ENCODE peak calls at places on chromosomes 7 and 10, in seven cellular contexts. One of them, this sample, is unnamed. For H3K4me1 and H3K27me3, the result is how much of the 10 kb centered on the place peaks cover.

GRCh38 chr10:110686941-110687340 is 42.8 kb downstream of the RBM20 start:
- DNase-seq in DND-41: no peak
- DNase-seq in psoas muscle: no peak
- DNase-seq in PC-3: no peak
- DNase-seq in breast epithelium: no peak
- DNase-seq in H1: no peak
- DNase-seq in left lung: no peak
- DNase-seq in this sample: no peak

GRCh38 chr10:13839430-13839986 is 252.7 kb downstream of the PRPF18 start:
- DNase-seq in DND-41: no peak
- DNase-seq in breast epithelium: no peak
- DNase-seq in left lung: no peak
- DNase-seq in PC-3: peak
- DNase-seq in psoas muscle: peak
- DNase-seq in H1: no peak
- DNase-seq in this sample: peak

GRCh38 chr7:6406121-6406520 is 41.6 kb downstream of the DAGLB start:
- DNase-seq in PC-3: no peak
- DNase-seq in left lung: no peak
- DNase-seq in psoas muscle: no peak
- DNase-seq in H1: no peak
- DNase-seq in DND-41: no peak
- DNase-seq in breast epithelium: no peak
- DNase-seq in this sample: no peak

GRCh38 chr10:79454259-79454658 is 8.8 kb upstream of the ZCCHC24 start:
- DNase-seq in DND-41: no peak
- DNase-seq in left lung: no peak
- DNase-seq in PC-3: peak
- DNase-seq in H1: no peak
- DNase-seq in breast epithelium: no peak
- DNase-seq in psoas muscle: no peak
- DNase-seq in this sample: no peak

GRCh38 chr7:1679326-1679965 is 9.4 kb downstream of the ELFN1 start:
- DNase-seq in left lung: peak
- DNase-seq in psoas muscle: no peak
- DNase-seq in breast epithelium: peak
- DNase-seq in PC-3: no peak
- DNase-seq in H1: no peak
- DNase-seq in DND-41: no peak
- DNase-seq in this sample: peak

GRCh38 chr7:14196555-14196954 is 207.1 kb upstream of the ETV1 start:
- DNase-seq in psoas muscle: no peak
- DNase-seq in H1: no peak
- DNase-seq in PC-3: peak
- DNase-seq in DND-41: no peak
- DNase-seq in left lung: no peak
- DNase-seq in breast epithelium: no peak
- DNase-seq in this sample: no peak

GRCh38 chr7:1768835-1769234 is 98.8 kb downstream of the ELFN1 start:
- DNase-seq in H1: no peak
- DNase-seq in PC-3: peak
- DNase-seq in left lung: no peak
- DNase-seq in breast epithelium: peak
- DNase-seq in DND-41: no peak
- DNase-seq in psoas muscle: no peak
- DNase-seq in this sample: no peak

GRCh38 chr7:44538093-44538797 is 2.9 kb downstream of the NPC1L1 start:
- DNase-seq in PC-3: no peak
- DNase-seq in DND-41: no peak
- DNase-seq in left lung: no peak
- DNase-seq in psoas muscle: no peak
- DNase-seq in breast epithelium: no peak
- DNase-seq in H1: no peak
- DNase-seq in this sample: no peak

GRCh38 chr10:12063483-12063818 is 5.3 kb upstream of the DHTKD1 start:
- DNase-seq in left lung: no peak
- DNase-seq in DND-41: no peak
- DNase-seq in H1: no peak
- DNase-seq in PC-3: no peak
- DNase-seq in breast epithelium: no peak
- DNase-seq in psoas muscle: no peak
- DNase-seq in this sample: no peak

GRCh38 chr10:75764974-75765551 is 333.6 kb downstream of the LRMDA start:
- DNase-seq in breast epithelium: no peak
- DNase-seq in DND-41: no peak
- DNase-seq in H1: no peak
- DNase-seq in left lung: no peak
- DNase-seq in psoas muscle: no peak
- DNase-seq in PC-3: no peak
- DNase-seq in this sample: no peak

GRCh38 chr7:37245544-37245943 is 203.1 kb downstream of the ELMO1 start:
- DNase-seq in PC-3: no peak
- DNase-seq in breast epithelium: no peak
- DNase-seq in left lung: no peak
- DNase-seq in psoas muscle: no peak
- DNase-seq in DND-41: no peak
- DNase-seq in H1: no peak
- DNase-seq in this sample: no peak

GRCh38 chr10:35379226-35380137 is 43.2 kb downstream of the CCNY start:
- DNase-seq in PC-3: peak
- DNase-seq in breast epithelium: no peak
- DNase-seq in psoas muscle: no peak
- DNase-seq in left lung: no peak
- DNase-seq in DND-41: peak
- DNase-seq in H1: no peak
- DNase-seq in this sample: no peak

GRCh38 chr7:27194641-27195379 is 5.1 kb downstream of the HOXA13 start:
- DNase-seq in H1: no peak
- DNase-seq in DND-41: no peak
- DNase-seq in psoas muscle: no peak
- DNase-seq in breast epithelium: no peak
- DNase-seq in PC-3: peak
- DNase-seq in left lung: no peak
- DNase-seq in this sample: no peak

GRCh38 chr10:116676118-116676517 is 55.4 kb downstream of the PNLIPRP2 start:
- DNase-seq in DND-41: no peak
- DNase-seq in H1: no peak
- DNase-seq in PC-3: no peak
- DNase-seq in psoas muscle: no peak
- DNase-seq in breast epithelium: no peak
- DNase-seq in left lung: no peak
- DNase-seq in this sample: no peak

GRCh38 chr10:61795551-61795950 is 105.9 kb upstream of the ARID5B start:
- DNase-seq in DND-41: no peak
- DNase-seq in PC-3: peak
- DNase-seq in H1: no peak
- DNase-seq in psoas muscle: no peak
- DNase-seq in breast epithelium: no peak
- DNase-seq in left lung: no peak
- DNase-seq in this sample: no peak

GRCh38 chr10:109765838-109766237 is 157.5 kb downstream of the XPNPEP1 start:
- DNase-seq in psoas muscle: no peak
- DNase-seq in PC-3: no peak
- DNase-seq in H1: no peak
- DNase-seq in DND-41: no peak
- DNase-seq in left lung: no peak
- DNase-seq in breast epithelium: no peak
- DNase-seq in this sample: no peak

GRCh38 chr7:141053626-141054025 is 20.2 kb upstream of the TMEM178B start:
- DNase-seq in PC-3: no peak
- DNase-seq in left lung: no peak
- DNase-seq in psoas muscle: no peak
- DNase-seq in DND-41: no peak
- DNase-seq in H1: no peak
- DNase-seq in breast epithelium: no peak
- DNase-seq in this sample: no peak

DNA sequence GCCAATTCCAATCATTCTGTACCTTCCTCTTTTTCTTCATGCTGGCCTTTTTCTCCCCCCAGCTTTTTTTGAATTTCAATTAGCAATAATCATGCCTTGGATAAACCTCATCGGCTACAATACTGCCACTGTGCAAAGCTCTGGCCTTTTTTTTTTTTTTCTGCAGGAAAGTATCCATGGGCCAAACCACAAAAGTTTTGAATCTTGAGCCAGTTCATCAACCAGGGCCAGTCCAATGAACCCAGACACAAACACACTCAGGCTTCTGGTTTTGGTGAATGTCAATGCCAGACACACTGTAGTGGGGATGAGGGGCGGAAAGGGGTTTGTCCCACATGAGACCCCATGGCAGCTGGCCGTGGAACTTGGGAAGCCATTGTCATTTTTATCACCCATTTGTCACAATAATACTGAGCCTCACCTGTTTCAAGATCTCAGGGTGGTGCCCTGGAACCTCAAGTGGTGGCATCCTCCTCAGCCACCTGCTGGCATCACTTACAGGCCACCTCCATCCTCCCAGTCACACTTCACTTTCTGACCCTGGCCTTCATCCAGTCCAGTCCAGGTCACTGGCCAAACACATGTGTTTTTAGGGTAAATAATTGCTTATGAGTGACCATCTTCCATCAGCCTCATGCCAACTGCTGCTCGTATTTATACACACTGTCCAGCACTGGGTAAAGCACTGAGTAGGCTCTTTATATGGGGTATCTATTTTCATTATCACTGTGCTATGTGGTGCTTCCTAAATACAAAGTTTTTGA is 40.8 kb upstream of the TSPAN33 start:
- DNase-seq in breast epithelium: no peak
- DNase-seq in DND-41: no peak
- DNase-seq in left lung: no peak
- DNase-seq in psoas muscle: no peak
- DNase-seq in H1: no peak
- DNase-seq in PC-3: no peak
- DNase-seq in this sample: no peak
- H3K4me1 ChIP-seq in breast epithelium: under half
- H3K4me1 ChIP-seq in DND-41: under half
- H3K4me1 ChIP-seq in left lung: under half
- H3K4me1 ChIP-seq in psoas muscle: under half
- H3K4me1 ChIP-seq in H1: under half
- H3K4me1 ChIP-seq in PC-3: under half
- H3K4me1 ChIP-seq in this sample: under half

GRCh38 chr7:106794276-106795136 is 70.6 kb upstream of the PIK3CG start:
- DNase-seq in H1: no peak
- DNase-seq in left lung: no peak
- DNase-seq in breast epithelium: no peak
- DNase-seq in PC-3: no peak
- DNase-seq in DND-41: no peak
- DNase-seq in psoas muscle: no peak
- DNase-seq in this sample: no peak
- H3K27ac ChIP-seq in H1: no peak
- H3K27ac ChIP-seq in left lung: no peak
- H3K27ac ChIP-seq in breast epithelium: no peak
- H3K27ac ChIP-seq in PC-3: no peak
- H3K27ac ChIP-seq in DND-41: no peak
- H3K27ac ChIP-seq in psoas muscle: no peak
- H3K27ac ChIP-seq in this sample: no peak

DNA sequence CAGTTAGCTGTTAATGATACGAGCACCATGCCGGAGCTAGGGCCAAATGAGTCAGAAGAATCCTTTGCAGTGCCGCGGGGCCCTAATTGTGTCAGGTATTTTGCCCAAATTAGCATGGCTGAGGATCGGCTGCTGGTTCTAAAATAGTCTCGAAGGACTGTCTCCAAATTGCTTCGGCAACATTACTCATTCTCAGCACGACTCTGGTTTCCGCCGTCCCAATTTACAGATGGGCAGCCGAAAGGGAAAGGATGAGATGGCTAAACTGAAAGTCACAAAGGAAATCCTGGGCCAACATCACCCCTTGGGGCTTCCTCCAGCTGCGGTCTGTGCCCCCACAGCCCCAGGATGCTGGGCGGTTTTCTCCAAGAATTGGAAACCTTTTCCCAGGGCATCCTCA is 351.4 kb downstream of the PAXIP1 start:
- DNase-seq in left lung: no peak
- DNase-seq in psoas muscle: no peak
- DNase-seq in H1: no peak
- DNase-seq in PC-3: no peak
- DNase-seq in breast epithelium: no peak
- DNase-seq in DND-41: no peak
- DNase-seq in this sample: no peak
- H3K27me3 ChIP-seq in left lung: under half
- H3K27me3 ChIP-seq in psoas muscle: under half
- H3K27me3 ChIP-seq in H1: under half
- H3K27me3 ChIP-seq in PC-3: under half
- H3K27me3 ChIP-seq in breast epithelium: under half
- H3K27me3 ChIP-seq in DND-41: under half
- H3K27me3 ChIP-seq in this sample: under half

DNA sequence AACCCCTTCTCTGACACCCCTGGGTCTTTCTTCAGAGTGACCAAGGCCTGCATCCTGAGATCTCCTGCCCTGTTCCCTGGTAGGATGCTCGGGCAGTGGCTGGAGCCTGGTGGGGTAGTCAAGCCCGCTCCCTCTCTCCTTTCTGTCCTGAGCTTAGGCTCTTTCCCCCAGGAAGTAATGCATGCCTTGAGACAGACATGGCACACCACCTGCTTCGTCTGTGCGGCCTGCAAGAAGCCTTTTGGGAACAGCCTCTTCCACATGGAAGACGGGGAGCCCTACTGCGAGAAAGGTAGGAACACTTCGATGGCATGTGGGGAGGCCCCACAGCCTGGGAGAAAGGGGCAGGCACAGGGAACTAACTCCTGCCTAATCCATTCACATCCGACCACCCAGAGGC is 37.9 kb upstream of the BMPR1A start:
- DNase-seq in psoas muscle: no peak
- DNase-seq in DND-41: no peak
- DNase-seq in left lung: no peak
- DNase-seq in H1: no peak
- DNase-seq in PC-3: no peak
- DNase-seq in breast epithelium: no peak
- DNase-seq in this sample: no peak
- H3K4me1 ChIP-seq in psoas muscle: under half
- H3K4me1 ChIP-seq in DND-41: under half
- H3K4me1 ChIP-seq in left lung: under half
- H3K4me1 ChIP-seq in H1: under half
- H3K4me1 ChIP-seq in PC-3: under half
- H3K4me1 ChIP-seq in breast epithelium: under half
- H3K4me1 ChIP-seq in this sample: under half

This sample was measured in aorta.